ENCODE peak calls at places on chromosomes 1 and 21, in ten cellular contexts. One of them, this sample, is unnamed.

GRCh38 chr1:205782627-205783470 is 7.6 kb upstream of the RAB29 start:
- DNase-seq in heart right ventricle: no peak
- DNase-seq in testis: no peak
- DNase-seq in GM12865: peak; percentile 10
- DNase-seq in BE2C: no peak
- DNase-seq in BJ: no peak
- DNase-seq in effector memory CD4-positive, alpha-beta T cell: no peak
- DNase-seq in mesenchymal stem cell: no peak
- DNase-seq in K562: no peak
- DNase-seq in heart left ventricle: no peak
- DNase-seq in this sample: no peak

GRCh38 chr1:15748264-15748663 is 6.0 kb downstream of the TMEM82 start:
- DNase-seq in heart right ventricle: no peak
- DNase-seq in testis: no peak
- DNase-seq in GM12865: no peak
- DNase-seq in BE2C: no peak
- DNase-seq in BJ: no peak
- DNase-seq in effector memory CD4-positive, alpha-beta T cell: no peak
- DNase-seq in mesenchymal stem cell: no peak
- DNase-seq in K562: no peak
- DNase-seq in heart left ventricle: no peak
- DNase-seq in this sample: no peak

GRCh38 chr1:51237714-51238403 is 1.8 kb downstream of the RNF11 start:
- DNase-seq in heart right ventricle: no peak
- DNase-seq in testis: peak; percentile 38
- DNase-seq in GM12865: peak; percentile 16
- DNase-seq in BE2C: no peak
- DNase-seq in BJ: no peak
- DNase-seq in effector memory CD4-positive, alpha-beta T cell: no peak
- DNase-seq in mesenchymal stem cell: peak; percentile 56
- DNase-seq in K562: peak; percentile 16
- DNase-seq in heart left ventricle: no peak
- DNase-seq in this sample: no peak

GRCh38 chr1:54768093-54768492 is 3.8 kb upstream of the PARS2 start:
- DNase-seq in heart right ventricle: no peak
- DNase-seq in testis: peak; percentile 34
- DNase-seq in GM12865: peak; percentile 18
- DNase-seq in BE2C: peak; percentile 15
- DNase-seq in BJ: no peak
- DNase-seq in effector memory CD4-positive, alpha-beta T cell: no peak
- DNase-seq in mesenchymal stem cell: peak; percentile 10
- DNase-seq in K562: no peak
- DNase-seq in heart left ventricle: no peak
- DNase-seq in this sample: no peak

GRCh38 chr1:246711548-246712003 is 12.6 kb upstream of the SCCPDH start:
- DNase-seq in heart right ventricle: no peak
- DNase-seq in testis: no peak
- DNase-seq in GM12865: no peak
- DNase-seq in BE2C: no peak
- DNase-seq in BJ: no peak
- DNase-seq in effector memory CD4-positive, alpha-beta T cell: no peak
- DNase-seq in mesenchymal stem cell: no peak
- DNase-seq in K562: no peak
- DNase-seq in heart left ventricle: no peak
- DNase-seq in this sample: no peak

GRCh38 chr1:117830222-117830621 is 99.2 kb downstream of the GDAP2 start:
- DNase-seq in heart right ventricle: no peak
- DNase-seq in testis: no peak
- DNase-seq in GM12865: no peak
- DNase-seq in BE2C: no peak
- DNase-seq in BJ: no peak
- DNase-seq in effector memory CD4-positive, alpha-beta T cell: no peak
- DNase-seq in mesenchymal stem cell: no peak
- DNase-seq in K562: no peak
- DNase-seq in heart left ventricle: no peak
- DNase-seq in this sample: no peak

GRCh38 chr1:155080250-155081228 is 1.9 kb downstream of the EFNA3 start:
- DNase-seq in heart right ventricle: no peak
- DNase-seq in testis: no peak
- DNase-seq in GM12865: no peak
- DNase-seq in BE2C: peak; percentile 74
- DNase-seq in BJ: no peak
- DNase-seq in effector memory CD4-positive, alpha-beta T cell: no peak
- DNase-seq in mesenchymal stem cell: peak; percentile 35
- DNase-seq in K562: peak; percentile 66
- DNase-seq in heart left ventricle: no peak
- DNase-seq in this sample: no peak

GRCh38 chr1:3881191-3881475 is 18.9 kb downstream of the C1orf174 start:
- DNase-seq in heart right ventricle: no peak
- DNase-seq in testis: no peak
- DNase-seq in GM12865: no peak
- DNase-seq in BE2C: no peak
- DNase-seq in BJ: no peak
- DNase-seq in effector memory CD4-positive, alpha-beta T cell: no peak
- DNase-seq in mesenchymal stem cell: no peak
- DNase-seq in K562: no peak
- DNase-seq in heart left ventricle: no peak
- DNase-seq in this sample: no peak

GRCh38 chr1:17874231-17874630 is 119.1 kb downstream of the ACTL8 start:
- DNase-seq in heart right ventricle: no peak
- DNase-seq in testis: no peak
- DNase-seq in GM12865: no peak
- DNase-seq in BE2C: no peak
- DNase-seq in BJ: peak; percentile 78
- DNase-seq in effector memory CD4-positive, alpha-beta T cell: no peak
- DNase-seq in mesenchymal stem cell: peak; percentile 63
- DNase-seq in K562: no peak
- DNase-seq in heart left ventricle: no peak
- DNase-seq in this sample: no peak

DNA sequence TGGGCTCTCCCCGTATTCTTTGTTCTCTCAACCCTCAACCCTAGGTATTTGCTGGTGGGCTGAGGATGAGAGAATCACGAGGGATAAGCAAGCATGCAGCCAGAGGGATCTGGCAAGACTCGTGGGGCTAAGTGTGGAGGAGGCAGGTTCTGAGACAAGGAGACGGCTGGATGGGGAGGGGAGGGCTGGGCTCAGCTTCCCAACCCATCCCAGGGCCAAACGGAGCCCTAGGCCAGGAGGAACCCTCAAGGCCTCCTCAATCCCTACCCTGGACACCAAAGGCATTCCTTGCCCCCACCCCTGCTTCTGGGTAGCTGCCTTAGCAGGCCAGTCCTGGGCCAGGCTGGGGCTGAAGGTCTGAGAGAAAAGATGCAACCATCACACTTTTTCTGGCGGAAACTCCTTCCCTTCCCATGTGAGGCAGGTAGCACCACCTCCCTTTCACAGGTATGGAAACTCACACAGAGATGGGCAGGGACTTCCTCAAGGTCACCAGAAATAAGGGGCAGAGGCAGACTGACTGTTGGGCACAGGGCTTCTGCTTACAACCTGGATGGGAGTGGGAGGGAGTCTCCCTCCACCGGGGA is 6.2 kb downstream of the MEF2D start:
- DNase-seq in heart right ventricle: no peak
- DNase-seq in testis: no peak
- DNase-seq in GM12865: no peak
- DNase-seq in BE2C: no peak
- DNase-seq in BJ: no peak
- DNase-seq in effector memory CD4-positive, alpha-beta T cell: no peak
- DNase-seq in mesenchymal stem cell: no peak
- DNase-seq in K562: no peak
- DNase-seq in heart left ventricle: no peak
- DNase-seq in this sample: peak; percentile 49
- H3K4me3 ChIP-seq in heart right ventricle: no peak overlapping the region
- H3K4me3 ChIP-seq in testis: no peak overlapping the region
- H3K4me3 ChIP-seq in GM12865: no peak overlapping the region
- H3K4me3 ChIP-seq in BE2C: no peak overlapping the region
- H3K4me3 ChIP-seq in BJ: no peak overlapping the region
- H3K4me3 ChIP-seq in effector memory CD4-positive, alpha-beta T cell: no peak overlapping the region
- H3K4me3 ChIP-seq in mesenchymal stem cell: no peak overlapping the region
- H3K4me3 ChIP-seq in K562: no peak overlapping the region
- H3K4me3 ChIP-seq in heart left ventricle: peak overlapping the region; percentile 5
- H3K4me3 ChIP-seq in this sample: peak overlapping the region; percentile 12

GRCh38 chr21:44931501-44932365 is 8.1 kb upstream of the SLX9 start:
- DNase-seq in heart right ventricle: no peak
- DNase-seq in testis: no peak
- DNase-seq in GM12865: peak; percentile 40
- DNase-seq in BE2C: no peak
- DNase-seq in BJ: no peak
- DNase-seq in effector memory CD4-positive, alpha-beta T cell: no peak
- DNase-seq in mesenchymal stem cell: no peak
- DNase-seq in K562: no peak
- DNase-seq in heart left ventricle: no peak
- DNase-seq in this sample: no peak
- H3K4me3 ChIP-seq in heart right ventricle: peak overlapping the region; percentile 40
- H3K4me3 ChIP-seq in testis: peak overlapping the region; percentile 41
- H3K4me3 ChIP-seq in GM12865: peak overlapping the region; percentile 82
- H3K4me3 ChIP-seq in BE2C: no peak overlapping the region
- H3K4me3 ChIP-seq in BJ: no peak overlapping the region
- H3K4me3 ChIP-seq in effector memory CD4-positive, alpha-beta T cell: peak overlapping the region; percentile 66
- H3K4me3 ChIP-seq in mesenchymal stem cell: no peak overlapping the region
- H3K4me3 ChIP-seq in K562: peak overlapping the region; percentile 5
- H3K4me3 ChIP-seq in heart left ventricle: peak overlapping the region; percentile 55
- H3K4me3 ChIP-seq in this sample: peak overlapping the region; percentile 42

GRCh38 chr1:150971583-150972416 is 2.8 kb downstream of the CERS2 start:
- DNase-seq in heart right ventricle: no peak
- DNase-seq in testis: no peak
- DNase-seq in GM12865: peak; percentile 17
- DNase-seq in BE2C: no peak
- DNase-seq in BJ: no peak
- DNase-seq in effector memory CD4-positive, alpha-beta T cell: no peak
- DNase-seq in mesenchymal stem cell: peak; percentile 59
- DNase-seq in K562: peak; percentile 45
- DNase-seq in heart left ventricle: no peak
- DNase-seq in this sample: no peak
- H3K4me3 ChIP-seq in heart right ventricle: no peak overlapping the region
- H3K4me3 ChIP-seq in testis: no peak overlapping the region
- H3K4me3 ChIP-seq in GM12865: no peak overlapping the region
- H3K4me3 ChIP-seq in BE2C: no peak overlapping the region
- H3K4me3 ChIP-seq in BJ: no peak overlapping the region
- H3K4me3 ChIP-seq in effector memory CD4-positive, alpha-beta T cell: no peak overlapping the region
- H3K4me3 ChIP-seq in mesenchymal stem cell: no peak overlapping the region
- H3K4me3 ChIP-seq in K562: peak overlapping the region; percentile 63
- H3K4me3 ChIP-seq in heart left ventricle: peak overlapping the region; percentile 10
- H3K4me3 ChIP-seq in this sample: peak overlapping the region; percentile 10

GRCh38 chr1:150808134-150808533 is at the start of gene CTSK:
- DNase-seq in heart right ventricle: peak; percentile 20
- DNase-seq in testis: peak; percentile 22
- DNase-seq in GM12865: no peak
- DNase-seq in BE2C: no peak
- DNase-seq in BJ: no peak
- DNase-seq in effector memory CD4-positive, alpha-beta T cell: no peak
- DNase-seq in mesenchymal stem cell: no peak
- DNase-seq in K562: no peak
- DNase-seq in heart left ventricle: no peak
- DNase-seq in this sample: no peak

GRCh38 chr1:150805899-150806298 is 2.2 kb downstream of the CTSK start:
- DNase-seq in heart right ventricle: no peak
- DNase-seq in testis: no peak
- DNase-seq in GM12865: no peak
- DNase-seq in BE2C: no peak
- DNase-seq in BJ: no peak
- DNase-seq in effector memory CD4-positive, alpha-beta T cell: no peak
- DNase-seq in mesenchymal stem cell: no peak
- DNase-seq in K562: no peak
- DNase-seq in heart left ventricle: no peak
- DNase-seq in this sample: no peak

GRCh38 chr1:150808851-150809250 is 791 bp upstream of the CTSK start:
- DNase-seq in heart right ventricle: no peak
- DNase-seq in testis: no peak
- DNase-seq in GM12865: no peak
- DNase-seq in BE2C: no peak
- DNase-seq in BJ: peak; percentile 46
- DNase-seq in effector memory CD4-positive, alpha-beta T cell: no peak
- DNase-seq in mesenchymal stem cell: no peak
- DNase-seq in K562: no peak
- DNase-seq in heart left ventricle: no peak
- DNase-seq in this sample: no peak

GRCh38 chr1:150807674-150808073 is 386 bp downstream of the CTSK start:
- DNase-seq in heart right ventricle: no peak
- DNase-seq in testis: no peak
- DNase-seq in GM12865: no peak
- DNase-seq in BE2C: no peak
- DNase-seq in BJ: no peak
- DNase-seq in effector memory CD4-positive, alpha-beta T cell: no peak
- DNase-seq in mesenchymal stem cell: no peak
- DNase-seq in K562: no peak
- DNase-seq in heart left ventricle: no peak
- DNase-seq in this sample: peak; percentile 9

GRCh38 chr1:150807257-150807637 is 813 bp downstream of the CTSK start:
- DNase-seq in heart right ventricle: no peak
- DNase-seq in testis: no peak
- DNase-seq in GM12865: no peak
- DNase-seq in BE2C: no peak
- DNase-seq in BJ: no peak
- DNase-seq in effector memory CD4-positive, alpha-beta T cell: no peak
- DNase-seq in mesenchymal stem cell: no peak
- DNase-seq in K562: no peak
- DNase-seq in heart left ventricle: no peak
- DNase-seq in this sample: peak; percentile 18
- H3K4me3 ChIP-seq in heart right ventricle: peak overlapping the region; percentile 30
- H3K4me3 ChIP-seq in testis: peak overlapping the region; percentile 7
- H3K4me3 ChIP-seq in GM12865: no peak overlapping the region
- H3K4me3 ChIP-seq in BE2C: no peak overlapping the region
- H3K4me3 ChIP-seq in BJ: peak overlapping the region; percentile 30
- H3K4me3 ChIP-seq in effector memory CD4-positive, alpha-beta T cell: no peak overlapping the region
- H3K4me3 ChIP-seq in mesenchymal stem cell: no peak overlapping the region
- H3K4me3 ChIP-seq in K562: no peak overlapping the region
- H3K4me3 ChIP-seq in heart left ventricle: peak overlapping the region; percentile 25
- H3K4me3 ChIP-seq in this sample: no peak overlapping the region

GRCh38 chr21:44510508-44511218 is 29.3 kb downstream of the KRTAP10-1 start:
- DNase-seq in heart right ventricle: peak; percentile 23
- DNase-seq in testis: peak; percentile 72
- DNase-seq in GM12865: peak; percentile 66
- DNase-seq in BE2C: peak; percentile 72
- DNase-seq in BJ: no peak
- DNase-seq in effector memory CD4-positive, alpha-beta T cell: peak; percentile 62
- DNase-seq in mesenchymal stem cell: no peak
- DNase-seq in K562: peak; percentile 90
- DNase-seq in heart left ventricle: peak; percentile 63
- DNase-seq in this sample: peak; percentile 29
- H3K4me3 ChIP-seq in heart right ventricle: no peak overlapping the region
- H3K4me3 ChIP-seq in testis: no peak overlapping the region
- H3K4me3 ChIP-seq in GM12865: no peak overlapping the region
- H3K4me3 ChIP-seq in BE2C: no peak overlapping the region
- H3K4me3 ChIP-seq in BJ: no peak overlapping the region
- H3K4me3 ChIP-seq in effector memory CD4-positive, alpha-beta T cell: peak overlapping the region; percentile 48
- H3K4me3 ChIP-seq in mesenchymal stem cell: no peak overlapping the region
- H3K4me3 ChIP-seq in K562: no peak overlapping the region
- H3K4me3 ChIP-seq in heart left ventricle: no peak overlapping the region
- H3K4me3 ChIP-seq in this sample: no peak overlapping the region

This sample was measured in HL-60.